ENCODE peak calls at places on chromosome 13, in eight cellular contexts. X, Z, H, S, N, O, T and U are unnamed samples.

GRCh38 chr13:21043898-21044297 is 17.5 kb downstream of the LATS2 start:
- DNase-seq in N (no peak), X (no peak), O (no peak), H (peak), T (no peak), S (no peak), Z (no peak), U (no peak)

GRCh38 chr13:32802159-32802558 is 214.1 kb upstream of the KL start:
- DNase-seq in N (no peak), S (peak), Z (no peak), O (no peak), T (no peak), H (no peak), X (no peak), U (no peak)

GRCh38 chr13:81874681-81875661 is 1534.0 kb upstream of the SPRY2 start:
- DNase-seq in H (no peak), S (no peak), X (no peak), T (no peak), N (no peak), Z (no peak), O (no peak), U (no peak)

GRCh38 chr13:59442461-59442860 is 721.3 kb downstream of the DIAPH3 start:
- DNase-seq in S (no peak), X (no peak), H (no peak), O (no peak), Z (no peak), N (no peak), T (no peak), U (no peak)

GRCh38 chr13:24746618-24747247 is 17.2 kb upstream of the RNF17 start:
- DNase-seq in Z (peak), S (no peak), N (no peak), X (no peak), T (no peak), O (no peak), H (peak), U (no peak)

GRCh38 chr13:32984857-32985626 is 31.2 kb upstream of the KL start:
- DNase-seq in H (peak), O (no peak), Z (peak), X (no peak), T (peak), S (no peak), N (no peak), U (peak)

GRCh38 chr13:43573787-43574562 is 212.8 kb downstream of the ENOX1 start:
- DNase-seq in O (no peak), N (no peak), H (peak), S (no peak), X (no peak), Z (no peak), T (no peak), U (no peak)

GRCh38 chr13:46492946-46493345 is 60.0 kb upstream of the LRCH1 start:
- DNase-seq in S (no peak), X (no peak), H (peak), Z (peak), O (peak), N (peak), T (no peak), U (peak)

GRCh38 chr13:74251778-74252519 is 117.7 kb upstream of the KLF12 start:
- DNase-seq in X (no peak), S (peak), T (no peak), H (no peak), O (no peak), N (peak), Z (no peak), U (no peak)

GRCh38 chr13:85367887-85368286 is 431.3 kb downstream of the SLITRK6 start:
- DNase-seq in O (no peak), H (no peak), N (no peak), X (peak), Z (no peak), T (no peak), S (no peak), U (no peak)

GRCh38 chr13:77034883-77035282 is 7.9 kb upstream of the FBXL3 start:
- DNase-seq in S (no peak), T (no peak), X (no peak), N (no peak), H (peak), Z (no peak), O (no peak), U (no peak)

GRCh38 chr13:79455331-79455730 is 25.6 kb upstream of the NDFIP2 start:
- DNase-seq in T (no peak), H (peak), N (no peak), S (no peak), X (no peak), O (no peak), Z (no peak), U (no peak)

GRCh38 chr13:113361406-113361805 is 2.5 kb downstream of the GRTP1 start:
- DNase-seq in O (no peak), X (no peak), Z (no peak), S (no peak), N (no peak), T (no peak), H (no peak), U (no peak)

GRCh38 chr13:49183672-49184315 is 36.3 kb upstream of the MLNR start:
- DNase-seq in O (no peak), X (no peak), T (no peak), H (no peak), Z (no peak), N (no peak), S (no peak), U (no peak)

GRCh38 chr13:112980441-112980840 is 11.4 kb downstream of the MCF2L start:
- DNase-seq in Z (no peak), H (no peak), T (no peak), S (peak), X (no peak), N (peak), O (no peak), U (no peak)

GRCh38 chr13:103788061-103788652 is 721.9 kb upstream of the SLC10A2 start:
- DNase-seq in Z (no peak), N (peak), S (no peak), O (no peak), H (no peak), X (peak), T (no peak), U (no peak)

GRCh38 chr13:91052873-91053272 is 294.6 kb upstream of the MIR17HG start:
- DNase-seq in X (no peak), H (no peak), S (no peak), N (no peak), O (no peak), T (no peak), Z (no peak), U (no peak)

GRCh38 chr13:39612023-39612637 is 9.1 kb upstream of the LHFPL6 start:
- DNase-seq in N (peak), Z (peak), X (peak), O (peak), H (peak), T (peak), S (peak), U (peak)

GRCh38 chr13:73608731-73609485 is 525.3 kb downstream of the KLF12 start:
- DNase-seq in N (no peak), T (no peak), S (peak), H (no peak), Z (no peak), O (no peak), X (no peak), U (no peak)

GRCh38 chr13:97460853-97461252 is 26.9 kb downstream of the RAP2A start:
- DNase-seq in H (no peak), T (no peak), O (peak), S (no peak), N (no peak), X (no peak), Z (no peak), U (no peak)

GRCh38 chr13:62653371-62653770 is 1237.7 kb upstream of the PCDH20 start:
- DNase-seq in X (no peak), S (no peak), N (no peak), T (no peak), H (no peak), Z (no peak), O (no peak), U (no peak)

GRCh38 chr13:35964764-35965163 is 166.4 kb downstream of the DCLK1 start:
- DNase-seq in O (no peak), X (no peak), Z (peak), N (no peak), H (peak), S (no peak), T (no peak), U (peak)

GRCh38 chr13:107266657-107267056 is 698.7 kb upstream of the ARGLU1 start:
- DNase-seq in X (no peak), T (no peak), S (no peak), H (peak), Z (no peak), N (no peak), O (no peak), U (no peak)

GRCh38 chr13:30561506-30561905 is 56.2 kb upstream of the USPL1 start:
- DNase-seq in H (no peak), X (no peak), S (no peak), O (no peak), Z (no peak), N (no peak), T (no peak), U (no peak)

GRCh38 chr13:25971499-25972145 is 80.2 kb downstream of the SHISA2 start:
- DNase-seq in N (no peak), S (no peak), X (no peak), O (peak), H (no peak), T (no peak), Z (no peak), U (peak)

GRCh38 chr13:26117620-26118019 is 65.8 kb upstream of the SHISA2 start:
- DNase-seq in T (no peak), N (no peak), O (no peak), S (no peak), Z (no peak), H (no peak), X (no peak), U (no peak)

GRCh38 chr13:32669030-32669646 is 82.9 kb downstream of the PDS5B start:
- DNase-seq in S (no peak), Z (peak), X (peak), N (peak), T (no peak), O (peak), H (peak), U (no peak)

GRCh38 chr13:99371956-99372355 is 64.8 kb upstream of the GPR183 start:
- DNase-seq in H (no peak), N (no peak), T (no peak), Z (no peak), X (no peak), O (peak), S (no peak), U (no peak)

GRCh38 chr13:44116562-44117315 is 237.0 kb downstream of the LACC1 start:
- DNase-seq in N (no peak), Z (no peak), O (no peak), H (peak), T (no peak), S (no peak), X (no peak), U (no peak)

GRCh38 chr13:89227356-89227755 is 1556.2 kb downstream of the SLITRK5 start:
- DNase-seq in T (no peak), O (no peak), N (no peak), H (no peak), X (peak), S (no peak), Z (no peak), U (no peak)

GRCh38 chr13:95296326-95296939 is 4.8 kb downstream of the ABCC4 start:
- DNase-seq in N (peak), H (no peak), T (peak), O (peak), Z (peak), X (no peak), S (peak), U (no peak)

GRCh38 chr13:30308548-30308947 is 1.2 kb upstream of the KATNAL1 start:
- DNase-seq in X (no peak), T (no peak), H (peak), S (peak), N (no peak), Z (peak), O (no peak), U (no peak)

GRCh38 chr13:51501096-51501495 is 48.3 kb upstream of the INTS6 start:
- DNase-seq in X (no peak), S (no peak), H (no peak), N (no peak), O (no peak), Z (no peak), T (no peak), U (no peak)